ENCODE peak calls at places on chromosomes 13 and 19, in eight cellular contexts. J is AG10803; P is mucosa of gallbladder; W is stimulated activated CD8-positive, alpha-beta memory T cell treated with anti-CD3 and anti-CD28 coated beads, Interleukin-4, amount 100 ng/mL, for 1 hour; A is NCI-H1092; U is Peyer's patch; E is B cell; X is stomach. C is an unnamed sample.

GRCh38 chr13:79385694-79386093 is 20.4 kb downstream of the RBM26 start:
- DNase-seq in X (no peak), A (no peak), W (no peak), J (no peak), E (no peak), P (no peak), U (no peak), C (peak)

GRCh38 chr13:41199526-41199925 is 5.2 kb upstream of the KBTBD7 start:
- DNase-seq in U (peak), A (no peak), W (no peak), X (no peak), J (no peak), E (peak), P (no peak), C (no peak)

GRCh38 chr19:52590728-52591127 is 20.6 kb downstream of the ZNF701 start:
- DNase-seq in A (no peak), W (no peak), U (no peak), J (no peak), E (no peak), P (no peak), X (no peak), C (no peak)

GRCh38 chr13:98743377-98743776 is 9.1 kb downstream of the SLC15A1 start:
- DNase-seq in E (no peak), W (no peak), P (peak), J (no peak), U (no peak), X (no peak), A (no peak), C (no peak)

GRCh38 chr13:61695147-61695546 is 279.5 kb upstream of the PCDH20 start:
- DNase-seq in U (no peak), W (no peak), X (no peak), E (no peak), J (no peak), A (no peak), P (no peak), C (no peak)

GRCh38 chr13:99298056-99298455 is 9.1 kb downstream of the GPR183 start:
- DNase-seq in E (no peak), J (no peak), W (no peak), P (no peak), X (no peak), U (no peak), A (no peak), C (no peak)

GRCh38 chr13:24165746-24166145 is 5.2 kb downstream of the SPATA13 start:
- DNase-seq in J (peak), W (no peak), U (no peak), A (no peak), P (no peak), E (no peak), X (no peak), C (no peak)

GRCh38 chr19:480016-480855 is 16.1 kb upstream of the MADCAM1 start:
- DNase-seq in U (no peak), X (peak), W (no peak), E (no peak), J (peak), A (peak), P (peak), C (no peak)

GRCh38 chr13:110334841-110335490 is 27.9 kb downstream of the COL4A2 start:
- DNase-seq in P (no peak), A (no peak), W (no peak), E (no peak), U (no peak), J (no peak), X (no peak), C (no peak)

GRCh38 chr19:14000691-14001365 is 5.3 kb downstream of the RFX1 start:
- DNase-seq in A (no peak), U (peak), X (no peak), W (no peak), J (no peak), E (peak), P (no peak), C (no peak)

GRCh38 chr19:58338825-58339558 is 12.2 kb downstream of the ZSCAN22 start:
- DNase-seq in A (no peak), J (no peak), W (no peak), P (no peak), X (no peak), U (no peak), E (no peak), C (no peak)

GRCh38 chr19:13094771-13095392 is 7.8 kb downstream of the LYL1 start:
- DNase-seq in U (peak), X (no peak), A (no peak), E (peak), P (no peak), W (no peak), J (no peak), C (no peak)

GRCh38 chr13:103140001-103140671 is 73.9 kb upstream of the SLC10A2 start:
- DNase-seq in W (no peak), U (no peak), A (peak), X (no peak), E (no peak), P (peak), J (no peak), C (peak)

GRCh38 chr13:40875583-40875982 is 86.2 kb downstream of the SLC25A15 start:
- DNase-seq in P (no peak), E (no peak), J (no peak), W (no peak), U (no peak), X (no peak), A (no peak), C (no peak)

GRCh38 chr13:44305845-44306244 is 67.8 kb upstream of the SERP2 start:
- DNase-seq in W (no peak), A (peak), P (no peak), E (no peak), X (peak), U (no peak), J (peak), C (no peak)

GRCh38 chr19:47797996-47798903 is 6.1 kb downstream of the TPRX1 start:
- DNase-seq in W (no peak), A (no peak), P (no peak), X (no peak), E (no peak), J (no peak), U (no peak), C (no peak)

GRCh38 chr19:49678970-49679831 is 2.1 kb downstream of the PRMT1 start:
- DNase-seq in A (no peak), X (no peak), W (no peak), E (no peak), J (no peak), U (no peak), P (no peak), C (no peak)

GRCh38 chr19:1850809-1851544 is 2.7 kb upstream of the REXO1 start:
- DNase-seq in A (no peak), J (no peak), P (no peak), W (no peak), X (no peak), E (no peak), U (no peak), C (no peak)

GRCh38 chr13:92896842-92897241 is 329.8 kb upstream of the GPC6 start:
- DNase-seq in U (no peak), P (no peak), W (no peak), E (no peak), A (peak), X (no peak), J (peak), C (no peak)

GRCh38 chr19:1105217-1105872 is 1.6 kb downstream of the GPX4 start:
- DNase-seq in X (no peak), J (peak), A (no peak), U (no peak), W (no peak), P (no peak), E (no peak), C (no peak)

GRCh38 chr13:80263745-80264513 is 77.0 kb downstream of the SPRY2 start:
- DNase-seq in U (no peak), E (no peak), W (no peak), A (no peak), X (no peak), J (no peak), P (no peak), C (no peak)

GRCh38 chr13:50617134-50617721 is 226.3 kb downstream of the DLEU7 start:
- DNase-seq in A (no peak), U (no peak), W (no peak), P (no peak), X (no peak), E (no peak), J (peak), C (no peak)

GRCh38 chr19:1261863-1262686 is 7.1 kb upstream of the CIRBP start:
- DNase-seq in U (peak), P (peak), E (no peak), J (peak), A (no peak), X (peak), W (no peak), C (no peak)

GRCh38 chr19:3949997-3950859 is 17.4 kb downstream of the NMRK2 start:
- DNase-seq in X (no peak), A (no peak), W (no peak), J (no peak), P (no peak), E (no peak), U (no peak), C (no peak)

GRCh38 chr13:29846475-29847256 is 3.8 kb downstream of the UBL3 start:
- DNase-seq in W (no peak), J (no peak), X (no peak), P (no peak), U (no peak), E (no peak), A (no peak), C (no peak)

C was measured in GM12864.